ENCODE peak calls at places on chromosomes 5 and 9, in eight cellular contexts. A is activated CD4-positive, CD25-positive, alpha-beta regulatory T cell treated with anti-CD3 and anti-CD28 coated beads, Interleukin-2, amount 50 U/mL, for 72 hours; E is stimulated activated naive CD4-positive, alpha-beta T cell; Y is HEK293T; S is LoVo; J is IMR-90; K is T-helper 1 cell; M is stimulated activated CD4-positive, alpha-beta T cell treated with anti-CD3 and anti-CD28 coated beads, Interleukin-1b, Interleukin-23, amount 100 ng/mL, for 4 hours. W is an unnamed sample.

GRCh38 chr5:127564002-127564769 is 46.7 kb downstream of the PRRC1 start:
- DNase-seq in S (peak; percentile 78), A (no peak), Y (peak; percentile 52), E (peak; percentile 16), J (peak; percentile 53), M (no peak), K (peak; percentile 40), W (peak; percentile 86)

GRCh38 chr5:181218795-181219124 is 4.3 kb upstream of the TRIM41 start:
- DNase-seq in S (peak; percentile 25), M (no peak), J (no peak), E (no peak), Y (no peak), K (no peak), A (no peak), W (no peak)

GRCh38 chr9:35757527-35758275 is 3.6 kb upstream of the MSMP start:
- DNase-seq in S (peak; percentile 63), J (no peak), A (no peak), K (no peak), Y (no peak), E (no peak), M (no peak), W (no peak)

GRCh38 chr5:173962436-173962835 is 26.5 kb upstream of the C5orf47 start:
- DNase-seq in Y (no peak), J (no peak), M (no peak), K (no peak), E (no peak), A (no peak), S (no peak), W (no peak)

GRCh38 chr9:115213777-115214428 is 95.9 kb upstream of the TNC start:
- DNase-seq in K (no peak), S (no peak), J (peak; percentile 94), E (no peak), M (no peak), A (no peak), Y (no peak), W (peak; percentile 70)

GRCh38 chr5:26024774-26025173 is 1013.6 kb downstream of the CDH9 start:
- DNase-seq in M (no peak), Y (no peak), S (peak; percentile 5), J (no peak), A (no peak), K (no peak), E (no peak), W (no peak)

GRCh38 chr5:179406031-179406681 is 60.9 kb upstream of the ADAMTS2 start:
- DNase-seq in J (peak; percentile 20), E (no peak), Y (no peak), A (no peak), S (no peak), M (no peak), K (no peak), W (peak; percentile 38)

GRCh38 chr5:1948111-1948510 is 65.4 kb upstream of the IRX4 start:
- DNase-seq in S (no peak), E (no peak), K (no peak), J (no peak), A (no peak), Y (no peak), M (no peak), W (no peak)

GRCh38 chr5:169122951-169123350 is 178.0 kb downstream of the SLIT3 start:
- DNase-seq in Y (no peak), S (no peak), K (no peak), E (no peak), A (no peak), M (no peak), J (no peak), W (no peak)

GRCh38 chr9:9170735-9171134 is 1371.2 kb upstream of the DMAC1 start:
- DNase-seq in M (no peak), J (no peak), E (no peak), Y (no peak), K (no peak), S (no peak), A (no peak), W (no peak)

GRCh38 chr5:42772265-42772993 is 15.8 kb downstream of the CCDC152 start:
- DNase-seq in J (no peak), K (no peak), Y (no peak), A (no peak), S (peak; percentile 37), E (no peak), M (no peak), W (no peak)

GRCh38 chr9:77678136-77678535 is 30.0 kb upstream of the GNA14 start:
- DNase-seq in J (no peak), Y (no peak), E (no peak), S (no peak), K (no peak), A (no peak), M (no peak), W (no peak)

GRCh38 chr9:71249729-71250317 is 128.4 kb upstream of the TRPM3 start:
- DNase-seq in K (no peak), J (peak; percentile 64), M (no peak), S (peak; percentile 54), Y (peak; percentile 56), A (no peak), E (no peak), W (peak; percentile 89)

GRCh38 chr5:39148983-39149534 is 70.3 kb downstream of the FYB1 start:
- DNase-seq in K (no peak), J (peak; percentile 24), S (no peak), M (no peak), A (no peak), E (no peak), Y (no peak), W (peak; percentile 62)

GRCh38 chr5:116272281-116272941 is 187.6 kb downstream of the COMMD10 start:
- DNase-seq in J (peak; percentile 52), A (no peak), Y (no peak), K (no peak), E (no peak), M (no peak), S (no peak), W (peak; percentile 16)